ENCODE peak calls at places on chromosomes 12 and 14, in seven cellular contexts. One of them, this sample, is unnamed.

GRCh38 chr12:34398706-34399630 is 376.7 kb downstream of the ALG10 start:
- DNase-seq in cardiac muscle cell: no peak
- DNase-seq in astrocyte of the cerebellum: no peak
- DNase-seq in bronchial epithelial cell: no peak
- DNase-seq in IMR-90: no peak
- DNase-seq in Caco-2: peak
- DNase-seq in dorsolateral prefrontal cortex: peak
- DNase-seq in this sample: no peak

GRCh38 chr14:68886109-68886434 is 93.0 kb downstream of the ACTN1 start:
- DNase-seq in IMR-90: no peak
- DNase-seq in Caco-2: no peak
- DNase-seq in dorsolateral prefrontal cortex: no peak
- DNase-seq in cardiac muscle cell: peak
- DNase-seq in bronchial epithelial cell: no peak
- DNase-seq in astrocyte of the cerebellum: no peak
- DNase-seq in this sample: peak

GRCh38 chr14:99537399-99537798 is 56.2 kb downstream of the CCNK start:
- DNase-seq in bronchial epithelial cell: peak
- DNase-seq in Caco-2: peak
- DNase-seq in dorsolateral prefrontal cortex: no peak
- DNase-seq in IMR-90: peak
- DNase-seq in cardiac muscle cell: peak
- DNase-seq in astrocyte of the cerebellum: peak
- DNase-seq in this sample: peak

GRCh38 chr14:76882646-76883045 is 56.4 kb downstream of the LRRC74A start:
- DNase-seq in Caco-2: no peak
- DNase-seq in IMR-90: no peak
- DNase-seq in cardiac muscle cell: no peak
- DNase-seq in astrocyte of the cerebellum: no peak
- DNase-seq in bronchial epithelial cell: no peak
- DNase-seq in dorsolateral prefrontal cortex: no peak
- DNase-seq in this sample: no peak

GRCh38 chr14:75911883-75912282 is 69.9 kb downstream of the TGFB3 start:
- DNase-seq in bronchial epithelial cell: no peak
- DNase-seq in astrocyte of the cerebellum: peak
- DNase-seq in dorsolateral prefrontal cortex: peak
- DNase-seq in cardiac muscle cell: peak
- DNase-seq in Caco-2: no peak
- DNase-seq in IMR-90: no peak
- DNase-seq in this sample: peak

GRCh38 chr12:96989916-96990315 is 82.9 kb downstream of the NEDD1 start:
- DNase-seq in astrocyte of the cerebellum: no peak
- DNase-seq in bronchial epithelial cell: peak
- DNase-seq in cardiac muscle cell: peak
- DNase-seq in dorsolateral prefrontal cortex: no peak
- DNase-seq in IMR-90: no peak
- DNase-seq in Caco-2: peak
- DNase-seq in this sample: peak

GRCh38 chr12:96434107-96434506 is 33.9 kb upstream of the CDK17 start:
- DNase-seq in dorsolateral prefrontal cortex: no peak
- DNase-seq in Caco-2: no peak
- DNase-seq in astrocyte of the cerebellum: peak
- DNase-seq in cardiac muscle cell: peak
- DNase-seq in IMR-90: peak
- DNase-seq in bronchial epithelial cell: peak
- DNase-seq in this sample: peak

GRCh38 chr12:131808744-131809371 is 19.3 kb upstream of the MMP17 start:
- DNase-seq in dorsolateral prefrontal cortex: no peak
- DNase-seq in cardiac muscle cell: peak
- DNase-seq in Caco-2: no peak
- DNase-seq in bronchial epithelial cell: no peak
- DNase-seq in IMR-90: no peak
- DNase-seq in astrocyte of the cerebellum: no peak
- DNase-seq in this sample: peak

GRCh38 chr12:70733385-70733784 is 96.2 kb upstream of the PTPRB start:
- DNase-seq in Caco-2: peak
- DNase-seq in dorsolateral prefrontal cortex: no peak
- DNase-seq in cardiac muscle cell: peak
- DNase-seq in astrocyte of the cerebellum: peak
- DNase-seq in bronchial epithelial cell: peak
- DNase-seq in IMR-90: peak
- DNase-seq in this sample: peak

GRCh38 chr14:50964683-50965390 is 20.6 kb upstream of the PYGL start:
- DNase-seq in Caco-2: no peak
- DNase-seq in cardiac muscle cell: peak
- DNase-seq in astrocyte of the cerebellum: peak
- DNase-seq in IMR-90: peak
- DNase-seq in dorsolateral prefrontal cortex: peak
- DNase-seq in bronchial epithelial cell: peak
- DNase-seq in this sample: peak

GRCh38 chr14:65070710-65071033 is 31.6 kb downstream of the MAX start:
- DNase-seq in Caco-2: no peak
- DNase-seq in dorsolateral prefrontal cortex: no peak
- DNase-seq in cardiac muscle cell: no peak
- DNase-seq in IMR-90: peak
- DNase-seq in bronchial epithelial cell: no peak
- DNase-seq in astrocyte of the cerebellum: no peak
- DNase-seq in this sample: no peak

GRCh38 chr12:132359551-132359950 is 30.2 kb upstream of the GALNT9 start:
- DNase-seq in dorsolateral prefrontal cortex: peak
- DNase-seq in IMR-90: no peak
- DNase-seq in astrocyte of the cerebellum: no peak
- DNase-seq in cardiac muscle cell: no peak
- DNase-seq in bronchial epithelial cell: no peak
- DNase-seq in Caco-2: no peak
- DNase-seq in this sample: no peak

GRCh38 chr14:46054526-46054925 is 597.1 kb downstream of the RPL10L start:
- DNase-seq in astrocyte of the cerebellum: peak
- DNase-seq in IMR-90: peak
- DNase-seq in Caco-2: no peak
- DNase-seq in cardiac muscle cell: peak
- DNase-seq in bronchial epithelial cell: peak
- DNase-seq in dorsolateral prefrontal cortex: no peak
- DNase-seq in this sample: peak

GRCh38 chr12:1834186-1834925 is 14.0 kb downstream of the LRTM2 start:
- DNase-seq in Caco-2: no peak
- DNase-seq in astrocyte of the cerebellum: no peak
- DNase-seq in cardiac muscle cell: no peak
- DNase-seq in IMR-90: no peak
- DNase-seq in bronchial epithelial cell: no peak
- DNase-seq in dorsolateral prefrontal cortex: no peak
- DNase-seq in this sample: no peak

GRCh38 chr12:47020211-47020821 is 59.1 kb upstream of the PCED1B start:
- DNase-seq in dorsolateral prefrontal cortex: no peak
- DNase-seq in astrocyte of the cerebellum: no peak
- DNase-seq in bronchial epithelial cell: no peak
- DNase-seq in IMR-90: no peak
- DNase-seq in cardiac muscle cell: no peak
- DNase-seq in Caco-2: no peak
- DNase-seq in this sample: no peak

GRCh38 chr12:15146585-15146984 is 74.6 kb downstream of the RERG start:
- DNase-seq in IMR-90: peak
- DNase-seq in cardiac muscle cell: peak
- DNase-seq in astrocyte of the cerebellum: no peak
- DNase-seq in bronchial epithelial cell: peak
- DNase-seq in Caco-2: no peak
- DNase-seq in dorsolateral prefrontal cortex: no peak
- DNase-seq in this sample: peak

GRCh38 chr14:69376439-69376838 is 21.7 kb downstream of the ERH start:
- DNase-seq in cardiac muscle cell: peak
- DNase-seq in Caco-2: no peak
- DNase-seq in bronchial epithelial cell: peak
- DNase-seq in dorsolateral prefrontal cortex: no peak
- DNase-seq in IMR-90: peak
- DNase-seq in astrocyte of the cerebellum: no peak
- DNase-seq in this sample: peak

GRCh38 chr14:96091149-96091693 is 52.1 kb downstream of the C14orf132 start:
- DNase-seq in astrocyte of the cerebellum: no peak
- DNase-seq in bronchial epithelial cell: no peak
- DNase-seq in dorsolateral prefrontal cortex: no peak
- DNase-seq in cardiac muscle cell: no peak
- DNase-seq in IMR-90: no peak
- DNase-seq in Caco-2: no peak
- DNase-seq in this sample: no peak

GRCh38 chr12:72468505-72468904 is 196.3 kb downstream of the TRHDE start:
- DNase-seq in bronchial epithelial cell: no peak
- DNase-seq in dorsolateral prefrontal cortex: no peak
- DNase-seq in cardiac muscle cell: no peak
- DNase-seq in astrocyte of the cerebellum: no peak
- DNase-seq in IMR-90: no peak
- DNase-seq in Caco-2: no peak
- DNase-seq in this sample: no peak

GRCh38 chr14:96150214-96150613 is 54.4 kb upstream of the BDKRB2 start:
- DNase-seq in dorsolateral prefrontal cortex: no peak
- DNase-seq in cardiac muscle cell: no peak
- DNase-seq in astrocyte of the cerebellum: no peak
- DNase-seq in bronchial epithelial cell: no peak
- DNase-seq in Caco-2: no peak
- DNase-seq in IMR-90: no peak
- DNase-seq in this sample: no peak

GRCh38 chr12:131287938-131288797 is 334.5 kb downstream of the ADGRD1 start:
- DNase-seq in bronchial epithelial cell: no peak
- DNase-seq in dorsolateral prefrontal cortex: no peak
- DNase-seq in astrocyte of the cerebellum: no peak
- DNase-seq in cardiac muscle cell: no peak
- DNase-seq in IMR-90: no peak
- DNase-seq in Caco-2: no peak
- DNase-seq in this sample: no peak

GRCh38 chr12:110600254-110600653 is 13.7 kb upstream of the TCTN1 start:
- DNase-seq in IMR-90: peak
- DNase-seq in dorsolateral prefrontal cortex: no peak
- DNase-seq in cardiac muscle cell: peak
- DNase-seq in astrocyte of the cerebellum: no peak
- DNase-seq in bronchial epithelial cell: peak
- DNase-seq in Caco-2: peak
- DNase-seq in this sample: peak

DNA sequence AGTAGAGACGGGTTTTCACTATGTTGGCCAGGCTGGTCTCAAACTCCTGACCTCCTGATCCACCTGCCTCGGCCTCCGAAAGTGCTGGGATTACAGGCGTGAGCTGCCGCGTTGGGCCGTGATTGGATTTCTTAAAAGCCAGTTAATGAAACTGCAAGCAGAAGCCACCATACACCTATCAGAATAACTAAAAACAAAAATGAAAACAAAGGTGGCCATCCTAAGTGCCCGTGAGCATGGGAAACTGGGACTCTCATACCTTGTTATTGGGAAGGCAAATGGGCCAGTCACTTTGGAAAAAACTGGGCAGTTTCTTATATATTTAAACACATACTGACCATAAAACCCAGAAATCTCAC is 7.7 kb upstream of the TCTN1 start:
- DNase-seq in bronchial epithelial cell: no peak
- DNase-seq in cardiac muscle cell: no peak
- DNase-seq in astrocyte of the cerebellum: no peak
- DNase-seq in dorsolateral prefrontal cortex: no peak
- DNase-seq in Caco-2: no peak
- DNase-seq in IMR-90: no peak
- DNase-seq in this sample: no peak
- H3K4me3 ChIP-seq in bronchial epithelial cell: no peak
- H3K4me3 ChIP-seq in cardiac muscle cell: no peak
- H3K4me3 ChIP-seq in astrocyte of the cerebellum: no peak
- H3K4me3 ChIP-seq in dorsolateral prefrontal cortex: no peak
- H3K4me3 ChIP-seq in Caco-2: no peak
- H3K4me3 ChIP-seq in IMR-90: no peak
- H3K4me3 ChIP-seq in this sample: no peak

GRCh38 chr14:101083564-101084435 is 180.3 kb upstream of the RTL1 start:
- DNase-seq in dorsolateral prefrontal cortex: no peak
- DNase-seq in bronchial epithelial cell: no peak
- DNase-seq in Caco-2: no peak
- DNase-seq in cardiac muscle cell: no peak
- DNase-seq in IMR-90: no peak
- DNase-seq in astrocyte of the cerebellum: no peak
- DNase-seq in this sample: no peak
- TF ChIP-seq CTCF in dorsolateral prefrontal cortex: no peak
- TF ChIP-seq CTCF in bronchial epithelial cell: peak
- TF ChIP-seq CTCF in Caco-2: no peak
- TF ChIP-seq CTCF in cardiac muscle cell: peak
- TF ChIP-seq CTCF in IMR-90: peak
- TF ChIP-seq CTCF in astrocyte of the cerebellum: no peak
- TF ChIP-seq CTCF in this sample: peak

DNA sequence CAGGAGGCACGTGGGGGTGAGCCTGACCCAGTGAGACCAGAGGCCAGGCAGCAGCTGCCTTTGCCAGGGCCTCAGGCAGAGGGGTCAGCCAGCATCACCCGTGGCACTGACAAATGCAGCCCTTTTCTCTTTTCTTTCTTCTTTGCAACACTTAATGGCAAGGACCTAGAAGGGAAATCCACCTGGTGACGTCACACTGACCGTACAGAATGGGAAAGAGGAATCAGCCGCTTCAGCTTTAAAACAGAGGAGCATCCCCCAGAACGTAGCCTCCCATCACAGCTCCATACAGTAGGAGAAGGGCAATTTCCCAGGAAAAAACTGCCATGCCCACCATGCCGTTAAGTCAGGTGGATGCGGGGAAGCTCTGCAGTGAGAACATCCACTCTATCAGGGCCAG is 228.1 kb downstream of the SLC15A4 start:
- DNase-seq in cardiac muscle cell: no peak
- DNase-seq in dorsolateral prefrontal cortex: no peak
- DNase-seq in Caco-2: no peak
- DNase-seq in bronchial epithelial cell: no peak
- DNase-seq in astrocyte of the cerebellum: no peak
- DNase-seq in IMR-90: no peak
- DNase-seq in this sample: no peak
- H3K4me3 ChIP-seq in cardiac muscle cell: no peak
- H3K4me3 ChIP-seq in dorsolateral prefrontal cortex: no peak
- H3K4me3 ChIP-seq in Caco-2: no peak
- H3K4me3 ChIP-seq in bronchial epithelial cell: no peak
- H3K4me3 ChIP-seq in astrocyte of the cerebellum: no peak
- H3K4me3 ChIP-seq in IMR-90: no peak
- H3K4me3 ChIP-seq in this sample: no peak

DNA sequence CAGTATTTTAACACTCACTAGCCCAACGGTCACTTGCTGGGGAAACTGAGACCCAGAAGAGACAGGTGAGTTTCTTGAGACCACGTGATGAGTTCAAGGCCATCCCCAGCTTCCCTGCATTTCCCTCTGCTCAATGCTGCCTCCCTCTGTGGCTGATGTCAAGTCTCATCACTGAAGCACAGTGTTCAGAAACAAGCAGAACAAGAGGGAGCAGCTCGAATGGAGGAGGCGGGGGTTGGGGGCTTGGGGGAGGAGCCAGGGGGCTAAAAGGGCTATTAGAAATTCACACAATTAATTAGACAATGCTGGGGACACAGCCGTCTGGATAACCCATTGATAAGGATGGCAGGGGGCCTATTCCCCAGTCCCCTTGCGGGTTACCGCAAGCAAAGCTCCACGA is 707.8 kb downstream of the MED13L start:
- DNase-seq in cardiac muscle cell: no peak
- DNase-seq in bronchial epithelial cell: no peak
- DNase-seq in Caco-2: no peak
- DNase-seq in astrocyte of the cerebellum: no peak
- DNase-seq in IMR-90: no peak
- DNase-seq in dorsolateral prefrontal cortex: peak
- DNase-seq in this sample: peak
- TF ChIP-seq CTCF in cardiac muscle cell: no peak
- TF ChIP-seq CTCF in bronchial epithelial cell: no peak
- TF ChIP-seq CTCF in Caco-2: no peak
- TF ChIP-seq CTCF in astrocyte of the cerebellum: peak
- TF ChIP-seq CTCF in IMR-90: no peak
- TF ChIP-seq CTCF in dorsolateral prefrontal cortex: peak
- TF ChIP-seq CTCF in this sample: peak

GRCh38 chr12:45509187-45509586 is 220.3 kb upstream of the ARID2 start:
- DNase-seq in astrocyte of the cerebellum: no peak
- DNase-seq in Caco-2: no peak
- DNase-seq in dorsolateral prefrontal cortex: no peak
- DNase-seq in bronchial epithelial cell: peak
- DNase-seq in IMR-90: no peak
- DNase-seq in cardiac muscle cell: no peak
- DNase-seq in this sample: no peak
- H3K4me3 ChIP-seq in astrocyte of the cerebellum: no peak
- H3K4me3 ChIP-seq in Caco-2: no peak
- H3K4me3 ChIP-seq in dorsolateral prefrontal cortex: no peak
- H3K4me3 ChIP-seq in bronchial epithelial cell: no peak
- H3K4me3 ChIP-seq in IMR-90: no peak
- H3K4me3 ChIP-seq in cardiac muscle cell: no peak
- H3K4me3 ChIP-seq in this sample: no peak